ENCODE peak calls at places on chromosomes 1 and 21, in nine cellular contexts. E, J, D, B, M, F, P, Y and G are unnamed samples.
A peak's percentile ranks its signal among the peaks of the same experiment; 100 is the strongest.

GRCh38 chr21:32523463-32523862 is 61.9 kb downstream of the TCP10L start:
- DNase-seq in E (no peak), J (no peak), D (no peak), B (no peak), M (no peak), F (no peak), P (no peak), Y (no peak), G (no peak)

GRCh38 chr1:42210421-42211133 is 46.0 kb upstream of the GUCA2A start:
- DNase-seq in E (peak; percentile 7), J (no peak), D (no peak), B (no peak), M (no peak), F (peak; percentile 64), P (no peak), Y (no peak), G (no peak)

GRCh38 chr1:201554789-201555592 is 16.1 kb downstream of the NAV1 start:
- DNase-seq in E (no peak), J (no peak), D (no peak), B (no peak), M (no peak), F (no peak), P (no peak), Y (no peak), G (no peak)

GRCh38 chr1:6743189-6744101 is 41.8 kb upstream of the CAMTA1 start:
- DNase-seq in E (peak; percentile 77), J (peak; percentile 41), D (no peak), B (peak; percentile 53), M (no peak), F (peak; percentile 79), P (peak; percentile 86), Y (peak; percentile 76), G (peak; percentile 64)

GRCh38 chr1:102790997-102791396 is 317.3 kb downstream of the COL11A1 start:
- DNase-seq in E (no peak), J (no peak), D (no peak), B (no peak), M (no peak), F (no peak), P (no peak), Y (no peak), G (no peak)

GRCh38 chr1:229344937-229345684 is 2.3 kb upstream of the CCSAP start:
- DNase-seq in E (no peak), J (no peak), D (no peak), B (no peak), M (no peak), F (peak; percentile 32), P (no peak), Y (no peak), G (no peak)

GRCh38 chr1:174135200-174135599 is 24.1 kb upstream of the RABGAP1L start:
- DNase-seq in E (no peak), J (no peak), D (no peak), B (no peak), M (no peak), F (peak; percentile 45), P (no peak), Y (no peak), G (no peak)

GRCh38 chr1:183289104-183289503 is 103.0 kb downstream of the LAMC2 start:
- DNase-seq in E (no peak), J (no peak), D (no peak), B (no peak), M (no peak), F (no peak), P (no peak), Y (no peak), G (no peak)

GRCh38 chr1:67170751-67171573 is 4.7 kb downstream of the IL23R start:
- DNase-seq in E (no peak), J (no peak), D (no peak), B (no peak), M (no peak), F (no peak), P (no peak), Y (no peak), G (no peak)

GRCh38 chr21:19475525-19475924 is 1071.9 kb upstream of the TMPRSS15 start:
- DNase-seq in E (no peak), J (no peak), D (no peak), B (no peak), M (no peak), F (no peak), P (no peak), Y (no peak), G (no peak)

GRCh38 chr1:30690115-30690645 is 33.2 kb downstream of the MATN1 start:
- DNase-seq in E (no peak), J (no peak), D (no peak), B (no peak), M (no peak), F (no peak), P (no peak), Y (peak; percentile 39), G (no peak)

GRCh38 chr1:53665996-53666395 is 73.0 kb downstream of the GLIS1 start:
- DNase-seq in E (no peak), J (no peak), D (no peak), B (no peak), M (no peak), F (no peak), P (no peak), Y (no peak), G (no peak)

GRCh38 chr1:179781962-179782361 is 38.9 kb downstream of the FAM163A start:
- DNase-seq in E (no peak), J (no peak), D (no peak), B (peak; percentile 52), M (no peak), F (peak; percentile 11), P (no peak), Y (no peak), G (no peak)

GRCh38 chr1:54109131-54110105 is 43.4 kb downstream of the CDCP2 start:
- DNase-seq in E (no peak), J (no peak), D (no peak), B (no peak), M (no peak), F (no peak), P (no peak), Y (no peak), G (no peak)

GRCh38 chr1:227062306-227062705 is 122.2 kb downstream of the COQ8A start:
- DNase-seq in E (no peak), J (no peak), D (no peak), B (no peak), M (no peak), F (no peak), P (no peak), Y (no peak), G (no peak)

GRCh38 chr1:112165375-112165774 is 175.9 kb upstream of the KCND3 start:
- DNase-seq in E (no peak), J (no peak), D (no peak), B (no peak), M (no peak), F (no peak), P (no peak), Y (no peak), G (no peak)

GRCh38 chr1:44240802-44241671 is 27.8 kb downstream of the DMAP1 start:
- DNase-seq in E (no peak), J (peak; percentile 40), D (no peak), B (no peak), M (no peak), F (no peak), P (no peak), Y (no peak), G (no peak)

GRCh38 chr1:15206418-15207030 is 40.5 kb upstream of the FHAD1 start:
- DNase-seq in E (peak; percentile 45), J (no peak), D (no peak), B (no peak), M (no peak), F (no peak), P (no peak), Y (no peak), G (no peak)

GRCh38 chr1:38559180-38559874 is 300.2 kb downstream of the RRAGC start:
- DNase-seq in E (no peak), J (no peak), D (no peak), B (peak; percentile 48), M (peak; percentile 52), F (no peak), P (no peak), Y (no peak), G (peak; percentile 90)

GRCh38 chr1:23558140-23558871 is 995 bp downstream of the ID3 start:
- DNase-seq in E (peak; percentile 87), J (no peak), D (peak; percentile 53), B (peak; percentile 85), M (no peak), F (peak; percentile 29), P (no peak), Y (peak; percentile 66), G (peak; percentile 79)

GRCh38 chr1:15347182-15347581 is 62.5 kb upstream of the EFHD2 start:
- DNase-seq in E (no peak), J (no peak), D (no peak), B (no peak), M (no peak), F (no peak), P (peak; percentile 28), Y (no peak), G (no peak)

GRCh38 chr1:111515291-111516007 is 12.0 kb upstream of the ADORA3 start:
- DNase-seq in E (peak; percentile 30), J (peak; percentile 17), D (peak; percentile 48), B (peak; percentile 89), M (no peak), F (peak; percentile 13), P (peak; percentile 72), Y (no peak), G (no peak)